ENCODE peak calls at places on chromosomes 7 and 10, in five cellular contexts. G, O, Q, Z and J are unnamed samples.

GRCh38 chr10:28783089-28783488 is 105.8 kb downstream of the BAMBI start:
- DNase-seq in Z (peak), O (no peak), G (no peak), Q (no peak), J (no peak)

GRCh38 chr7:44267719-44268413 is 57.5 kb downstream of the CAMK2B start:
- DNase-seq in G (no peak), O (no peak), Z (no peak), Q (no peak), J (no peak)

GRCh38 chr10:21144047-21144446 is 246.9 kb upstream of the NEBL start:
- DNase-seq in Z (no peak), G (no peak), Q (no peak), O (no peak), J (no peak)

GRCh38 chr10:45353176-45353575 is 20.8 kb upstream of the ALOX5 start:
- DNase-seq in G (no peak), Z (no peak), O (no peak), Q (peak), J (no peak)

GRCh38 chr10:87547734-87548311 is 43.1 kb downstream of the MINPP1 start:
- DNase-seq in G (no peak), Z (no peak), O (no peak), Q (peak), J (no peak)

GRCh38 chr7:52085610-52086009 is 769.0 kb upstream of the COBL start:
- DNase-seq in G (no peak), Q (no peak), O (no peak), Z (no peak), J (no peak)

GRCh38 chr7:24587853-24588252 is 14.6 kb downstream of the PALS2 start:
- DNase-seq in Q (peak), O (no peak), Z (peak), G (no peak), J (no peak)

GRCh38 chr10:79139124-79139835 is 70.5 kb downstream of the ZMIZ1 start:
- DNase-seq in Q (peak), Z (no peak), O (no peak), G (no peak), J (no peak)

GRCh38 chr10:129658673-129659072 is 191.6 kb downstream of the MGMT start:
- DNase-seq in Q (peak), Z (peak), O (no peak), G (no peak), J (no peak)

GRCh38 chr10:89458760-89459159 is 44.4 kb downstream of the IFIT5 start:
- DNase-seq in Q (no peak), G (no peak), O (no peak), Z (no peak), J (no peak)

GRCh38 chr10:79081353-79082034 is 12.7 kb downstream of the ZMIZ1 start:
- DNase-seq in G (no peak), O (no peak), Q (no peak), Z (no peak), J (no peak)

GRCh38 chr10:119313645-119314044 is 106.3 kb downstream of the GRK5 start:
- DNase-seq in Q (peak), G (no peak), Z (no peak), O (peak), J (peak)

GRCh38 chr10:44260286-44260928 is 124.5 kb downstream of the CXCL12 start:
- DNase-seq in G (no peak), Q (no peak), O (peak), Z (no peak), J (no peak)

GRCh38 chr7:105766421-105767191 is 109.8 kb downstream of the ATXN7L1 start:
- DNase-seq in O (no peak), Z (no peak), G (no peak), Q (no peak), J (no peak)

GRCh38 chr7:149856-150636 is 42.3 kb upstream of the FAM20C start:
- DNase-seq in O (no peak), Z (no peak), G (no peak), Q (no peak), J (no peak)

GRCh38 chr7:1081931-1082401 is 5.9 kb upstream of the GPER1 start:
- DNase-seq in G (no peak), O (no peak), Z (no peak), Q (no peak), J (no peak)

GRCh38 chr10:93596539-93596938 is 4.5 kb downstream of the RBP4 start:
- DNase-seq in O (no peak), G (no peak), Q (no peak), Z (peak), J (no peak)

GRCh38 chr7:44489955-44490350 is 505 bp downstream of the NUDCD3 start:
- DNase-seq in O (no peak), G (no peak), Q (peak), Z (no peak), J (no peak)

GRCh38 chr10:43939939-43940810 is 291.5 kb upstream of the ZNF32 start:
- DNase-seq in O (no peak), Z (no peak), G (no peak), Q (no peak), J (no peak)

GRCh38 chr10:44195120-44196007 is 189.5 kb downstream of the CXCL12 start:
- DNase-seq in O (no peak), Q (no peak), Z (peak), G (no peak), J (no peak)

GRCh38 chr7:32347244-32347828 is 142.8 kb downstream of the LSM5 start:
- DNase-seq in Z (peak), G (no peak), O (no peak), Q (peak), J (no peak)

GRCh38 chr10:71868192-71868697 is 17.2 kb upstream of the PSAP start:
- DNase-seq in Z (peak), O (no peak), Q (peak), G (no peak), J (no peak)

GRCh38 chr7:159056722-159057121 is 87.9 kb downstream of the VIPR2 start:
- DNase-seq in O (no peak), G (no peak), Z (no peak), Q (no peak), J (no peak)

GRCh38 chr10:110919349-110919931 is at the start of gene SHOC2:
- DNase-seq in Z (no peak), Q (peak), G (peak), O (no peak), J (peak)

GRCh38 chr7:123612024-123612423 is 10.4 kb downstream of the ASB15 start:
- DNase-seq in O (no peak), Q (peak), G (no peak), Z (peak), J (no peak)

GRCh38 chr7:149734514-149735075 is 38.8 kb downstream of the ZNF467 start:
- DNase-seq in Z (no peak), G (no peak), O (no peak), Q (no peak), J (no peak)

GRCh38 chr7:148753224-148753623 is 54.5 kb downstream of the CUL1 start:
- DNase-seq in O (no peak), Z (no peak), Q (peak), G (no peak), J (no peak)

GRCh38 chr7:20064974-20065862 is 152.0 kb downstream of the MACC1 start:
- DNase-seq in O (peak), G (peak), Z (no peak), Q (no peak), J (peak)

GRCh38 chr7:149860821-149861727 is 12.7 kb upstream of the ATP6V0E2 start:
- DNase-seq in O (no peak), Z (no peak), G (no peak), Q (peak), J (no peak)

GRCh38 chr7:132424821-132425739 is 151.2 kb downstream of the PLXNA4 start:
- DNase-seq in Q (no peak), G (no peak), Z (no peak), O (no peak), J (no peak)

GRCh38 chr10:117257701-117258100 is 16.8 kb downstream of the SLC18A2 start:
- DNase-seq in G (no peak), Z (no peak), Q (no peak), O (no peak), J (no peak)

GRCh38 chr7:125773113-125773800 is 843.6 kb upstream of the POT1 start:
- DNase-seq in Z (no peak), Q (no peak), O (no peak), G (no peak), J (no peak)

GRCh38 chr7:29924006-29924405 is 65.6 kb downstream of the SCRN1 start:
- DNase-seq in G (no peak), Q (peak), Z (no peak), O (no peak), J (no peak)

GRCh38 chr10:11006428-11006825 is 11.2 kb upstream of the CELF2 start:
- DNase-seq in Q (no peak), O (no peak), G (no peak), Z (no peak), J (no peak)

GRCh38 chr10:1396236-1396635 is 340.1 kb downstream of the WDR37 start:
- DNase-seq in G (no peak), Z (no peak), O (no peak), Q (no peak), J (no peak)

GRCh38 chr10:21627331-21627730 is 93.3 kb downstream of the MLLT10 start:
- DNase-seq in Z (no peak), G (no peak), Q (no peak), O (no peak), J (no peak)

GRCh38 chr7:30914611-30915601 is 3.3 kb downstream of the AQP1 start:
- DNase-seq in O (no peak), Q (peak), Z (no peak), G (no peak), J (no peak)

GRCh38 chr7:29841926-29842671 is 35.8 kb downstream of the WIPF3 start:
- DNase-seq in Z (no peak), Q (peak), G (no peak), O (no peak), J (no peak)

GRCh38 chr10:112140110-112140755 is 43.3 kb downstream of the GPAM start:
- DNase-seq in Q (peak), Z (peak), G (peak), O (peak), J (peak)

GRCh38 chr10:125823663-125824251 is 411 bp downstream of the BCCIP start:
- DNase-seq in Q (peak), G (no peak), Z (no peak), O (no peak), J (no peak)
- TF ChIP-seq TAF1 in Q (no peak), G (no peak), Z (no peak), O (no peak), J (no peak)

DNA sequence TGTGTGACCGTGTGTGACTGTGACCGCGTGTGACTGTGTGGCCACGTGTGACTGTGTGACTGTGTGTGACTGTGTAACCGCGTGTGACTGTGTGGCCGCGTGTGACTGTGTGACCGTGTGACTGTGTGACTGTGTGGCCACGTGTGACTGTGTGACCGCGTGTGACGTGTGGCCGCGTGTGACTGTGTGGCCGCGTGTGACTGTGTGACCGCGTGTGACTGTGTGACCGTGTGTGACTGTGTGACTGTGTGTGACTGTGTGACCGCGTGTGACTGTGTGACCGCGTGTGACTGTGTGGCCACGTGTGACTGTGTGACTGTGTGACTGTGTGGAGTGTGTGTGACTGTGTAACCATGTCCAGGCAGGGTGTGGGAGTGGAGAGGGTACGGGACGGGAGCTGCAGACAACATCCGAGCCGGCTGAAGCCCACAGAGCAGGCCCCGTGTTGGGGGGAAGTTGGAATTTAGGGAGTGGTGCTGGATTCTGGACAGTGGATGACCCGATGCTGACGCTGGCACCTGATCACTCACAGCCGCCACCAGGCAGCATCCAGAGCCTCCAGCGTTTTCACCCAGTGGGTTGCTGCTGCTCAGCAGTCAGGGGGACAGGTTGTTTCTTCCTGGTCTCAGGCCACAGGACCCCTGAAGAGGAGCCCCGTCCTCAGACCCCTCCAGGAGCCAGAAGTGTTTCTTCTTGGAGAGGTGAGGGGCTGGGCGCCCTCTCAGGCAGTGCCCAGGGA is 503.5 kb downstream of the DNAJB6 start:
- DNase-seq in G (no peak), Q (no peak), O (no peak), Z (no peak), J (no peak)
- TF ChIP-seq POLR2A in G (no peak), Q (no peak), O (no peak), Z (no peak), J (no peak)

GRCh38 chr7:47148541-47149207 is 433.2 kb downstream of the TNS3 start:
- DNase-seq in Z (no peak), O (no peak), Q (no peak), G (no peak), J (no peak)
- TF ChIP-seq POLR2AphosphoS5 in Z (no peak), O (no peak), Q (no peak), G (no peak), J (no peak)

GRCh38 chr7:12670759-12671545 is 16.5 kb upstream of the ARL4A start:
- DNase-seq in O (no peak), G (no peak), Z (no peak), Q (no peak), J (no peak)

GRCh38 chr7:12674053-12674452 is 13.4 kb upstream of the ARL4A start:
- DNase-seq in Q (no peak), Z (no peak), O (no peak), G (no peak), J (no peak)

GRCh38 chr7:12670071-12670729 is 17.2 kb upstream of the ARL4A start:
- DNase-seq in G (no peak), Q (no peak), O (no peak), Z (peak), J (no peak)

DNA sequence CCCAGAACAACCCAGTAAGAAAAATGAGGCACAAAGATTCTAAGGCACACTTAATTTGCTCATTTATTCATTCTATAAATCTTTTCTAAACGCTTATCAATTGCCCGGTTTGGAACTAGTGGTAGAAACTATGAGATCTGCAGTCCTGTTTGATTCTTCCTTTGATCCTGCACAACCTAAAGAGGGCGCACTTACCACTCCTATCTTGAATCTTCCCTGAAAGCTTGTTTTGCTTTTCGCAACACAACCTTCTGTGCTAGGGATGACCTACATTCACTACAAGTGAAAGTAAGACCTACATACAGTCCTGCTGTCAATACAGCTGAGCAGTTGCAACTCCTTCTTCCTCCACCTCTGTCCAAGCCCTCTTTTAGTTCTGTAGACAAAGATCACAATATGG is 12.6 kb upstream of the ARL4A start:
- DNase-seq in Q (peak), O (no peak), Z (peak), G (no peak), J (no peak)
- TF ChIP-seq TAF1 in Q (no peak), O (no peak), Z (no peak), G (no peak), J (no peak)

DNA sequence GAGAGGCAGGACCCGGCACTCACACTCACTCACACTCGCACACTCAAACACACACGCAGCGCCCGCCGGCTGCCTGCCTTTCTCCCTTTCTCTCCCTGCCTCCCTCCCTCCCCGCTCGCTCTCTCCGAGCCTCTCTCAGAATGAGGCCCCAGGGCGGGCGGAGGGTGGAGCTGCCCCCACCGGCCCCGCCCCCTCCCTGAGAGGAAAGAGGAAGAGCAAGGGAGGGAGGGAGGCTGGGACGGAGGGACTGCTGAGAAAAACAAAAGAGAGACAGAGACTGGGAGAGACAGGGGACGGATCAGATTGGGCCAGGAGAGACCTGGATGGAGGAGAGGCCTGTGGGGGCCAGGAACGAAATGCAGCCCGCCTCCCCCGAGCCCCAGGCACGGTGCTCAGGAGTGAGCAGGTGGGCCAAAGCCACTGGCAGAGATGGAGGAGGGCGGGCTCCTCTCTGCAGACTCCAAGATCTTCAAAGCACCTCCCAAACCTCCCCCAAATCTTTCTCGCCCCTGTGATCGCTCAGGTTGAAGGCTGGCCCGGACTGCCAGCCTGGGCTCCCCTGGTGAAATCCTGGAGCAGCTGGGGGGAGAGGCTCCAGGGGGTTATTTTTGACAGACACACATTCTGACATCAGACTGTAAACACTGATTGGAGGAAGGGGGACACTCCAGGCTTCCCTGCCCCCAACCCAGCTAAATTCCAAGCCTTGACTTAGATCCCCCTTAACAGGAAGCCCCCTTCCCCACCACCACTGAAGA is 5.1 kb downstream of the LDB1 start:
- DNase-seq in G (peak), O (no peak), Q (peak), Z (peak), J (peak)
- TF ChIP-seq POLR2A in G (peak), O (peak), Q (peak), Z (peak), J (peak)

DNA sequence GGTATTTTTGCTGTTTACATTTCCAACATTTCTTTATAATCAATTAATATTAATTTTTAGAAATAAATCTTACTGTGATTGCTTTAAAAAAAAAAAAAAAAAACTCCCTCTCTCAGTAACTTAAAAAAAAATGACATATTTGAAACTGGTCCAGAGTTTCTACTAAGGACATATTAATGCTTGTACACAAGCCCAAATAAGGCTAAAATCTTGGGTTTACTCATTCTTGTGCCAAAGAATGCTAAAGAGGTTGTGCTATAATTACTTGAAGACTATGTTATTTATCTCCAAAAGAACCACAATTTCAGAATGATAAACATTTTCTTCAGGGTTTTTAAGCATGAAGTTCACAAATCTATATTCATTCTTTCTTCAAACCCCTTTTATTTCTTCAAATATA is 39.4 kb upstream of the PHF14 start:
- DNase-seq in G (no peak), Q (no peak), O (no peak), Z (no peak), J (no peak)
- TF ChIP-seq POLR2AphosphoS5 in G (no peak), Q (no peak), O (no peak), Z (no peak), J (no peak)

GRCh38 chr7:128168667-128169210 is 72.3 kb upstream of the LEP start:
- DNase-seq in G (no peak), O (no peak), Q (peak), Z (no peak), J (no peak)
- TF ChIP-seq TAF1 in G (no peak), O (no peak), Q (no peak), Z (no peak), J (no peak)

GRCh38 chr7:100675581-100676350 is 2.2 kb downstream of the GNB2 start:
- DNase-seq in Z (no peak), O (peak), Q (peak), G (peak), J (peak)
- TF ChIP-seq POLR2A in Z (no peak), O (peak), Q (no peak), G (no peak), J (no peak)